ENCODE peak calls at places on chromosomes 6 and 20, in four cellular contexts. L, Q, E and I are unnamed samples. For H3K4me1, the result is how much of the 10 kb centered on the place peaks cover.

GRCh38 chr20:33611106-33611505 is 51.0 kb upstream of the C20orf144 start:
- DNase-seq in L (no peak), Q (no peak), E (no peak), I (no peak)

GRCh38 chr6:33577106-33577535 is 3.0 kb downstream of the BAK1 start:
- DNase-seq in L (no peak), Q (peak), E (no peak), I (peak)

GRCh38 chr6:113782641-113783040 is 74.5 kb upstream of the MARCKS start:
- DNase-seq in L (no peak), Q (no peak), E (no peak), I (no peak)

GRCh38 chr6:151196571-151196970 is 43.2 kb upstream of the AKAP12 start:
- DNase-seq in L (no peak), Q (peak), E (no peak), I (no peak)

GRCh38 chr6:122683996-122684651 is 73.9 kb downstream of the PKIB start:
- DNase-seq in L (no peak), Q (no peak), E (no peak), I (no peak)

GRCh38 chr20:45098096-45098773 is 2.7 kb downstream of the KCNS1 start:
- DNase-seq in L (no peak), Q (no peak), E (no peak), I (no peak)

GRCh38 chr20:63693079-63693974 is 3.1 kb upstream of the TNFRSF6B start:
- DNase-seq in L (no peak), Q (peak), E (no peak), I (no peak)

GRCh38 chr6:15296735-15297134 is 50.9 kb downstream of the JARID2 start:
- DNase-seq in L (no peak), Q (no peak), E (no peak), I (no peak)

GRCh38 chr6:69180361-69181067 is 545.4 kb downstream of the ADGRB3 start:
- DNase-seq in L (no peak), Q (no peak), E (no peak), I (no peak)

GRCh38 chr20:63161176-63161651 is 54.7 kb downstream of the YTHDF1 start:
- DNase-seq in L (no peak), Q (no peak), E (no peak), I (no peak)

GRCh38 chr6:53707108-53707897 is 41.7 kb upstream of the KLHL31 start:
- DNase-seq in L (no peak), Q (no peak), E (no peak), I (no peak)

GRCh38 chr6:155770856-155771255 is 315.2 kb upstream of the NOX3 start:
- DNase-seq in L (no peak), Q (no peak), E (no peak), I (no peak)

GRCh38 chr6:43493833-43494232 is 16.3 kb downstream of the LRRC73 start:
- DNase-seq in L (no peak), Q (no peak), E (no peak), I (no peak)

GRCh38 chr6:43494321-43494720 is 15.8 kb downstream of the LRRC73 start:
- DNase-seq in L (no peak), Q (no peak), E (no peak), I (no peak)

GRCh38 chr6:43493230-43493629 is 15.9 kb downstream of the TJAP1 start:
- DNase-seq in L (no peak), Q (no peak), E (no peak), I (no peak)

GRCh38 chr6:43491750-43492661 is 14.6 kb downstream of the TJAP1 start:
- DNase-seq in L (no peak), Q (no peak), E (no peak), I (no peak)

GRCh38 chr6:43492673-43493072 is 15.3 kb downstream of the TJAP1 start:
- DNase-seq in L (no peak), Q (no peak), E (no peak), I (no peak)
- H3K4me1 ChIP-seq in L (under half), Q (half or more), E (under half), I (under half)

GRCh38 chr6:17949168-17949567 is 38.3 kb downstream of the KIF13A start:
- DNase-seq in L (no peak), Q (no peak), E (no peak), I (no peak)

GRCh38 chr6:17948725-17949124 is 38.7 kb downstream of the KIF13A start:
- DNase-seq in L (no peak), Q (no peak), E (no peak), I (no peak)

GRCh38 chr6:17945111-17945510 is 42.3 kb downstream of the KIF13A start:
- DNase-seq in L (no peak), Q (no peak), E (no peak), I (no peak)

GRCh38 chr6:17941318-17941717 is 46.1 kb downstream of the KIF13A start:
- DNase-seq in L (no peak), Q (no peak), E (no peak), I (no peak)

DNA sequence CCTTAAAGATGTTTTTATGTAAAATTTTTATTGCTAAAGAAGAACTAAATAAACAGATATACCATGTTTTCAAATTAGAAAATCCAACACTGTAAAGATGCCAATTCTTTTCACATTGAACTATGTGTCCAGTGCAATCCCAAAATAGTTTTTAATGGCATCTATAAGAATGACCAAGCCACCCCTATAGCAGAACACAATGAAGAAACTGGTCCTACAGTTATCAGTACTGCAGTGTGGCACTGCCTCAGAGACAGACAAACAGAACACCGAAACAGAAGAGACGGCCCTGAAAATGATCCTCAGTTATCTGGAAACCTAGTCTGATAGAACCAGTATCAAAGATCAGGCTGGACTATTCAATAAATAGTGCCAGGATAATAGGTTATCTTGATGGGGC is 41.9 kb downstream of the KIF13A start:
- DNase-seq in L (no peak), Q (no peak), E (no peak), I (no peak)
- H3K27ac ChIP-seq in L (no peak), Q (no peak), E (no peak), I (no peak)

DNA sequence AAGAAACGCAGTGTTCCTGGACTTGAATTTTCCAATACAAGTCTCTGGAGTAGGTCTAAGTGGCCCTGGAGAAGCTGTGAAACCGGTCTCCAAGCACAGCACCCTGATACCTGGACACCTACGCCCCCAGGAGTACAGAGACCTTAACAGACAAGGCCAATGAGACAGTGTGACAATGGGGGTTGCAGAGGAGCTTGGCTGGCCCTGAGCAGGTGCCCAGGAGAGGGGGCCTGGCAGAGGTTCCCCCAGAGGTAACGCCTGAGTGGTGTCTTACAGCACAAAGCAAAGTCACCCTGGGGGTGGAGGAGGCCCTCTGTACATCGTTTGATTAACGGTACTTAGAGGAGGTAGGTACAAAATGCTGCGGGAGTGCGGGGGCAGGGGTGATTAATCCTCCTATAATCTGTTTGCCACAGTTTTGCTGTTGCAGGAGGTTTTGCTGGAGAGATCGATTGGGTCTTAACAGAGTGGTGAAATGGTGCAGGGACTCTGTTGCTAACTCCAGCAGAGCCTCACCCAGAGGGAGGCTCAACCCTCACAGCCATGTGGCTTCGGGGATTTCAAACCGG is 37.3 kb upstream of the APCDD1L start:
- DNase-seq in L (no peak), Q (no peak), E (no peak), I (no peak)
- H3K4me1 ChIP-seq in L (under half), Q (under half), E (under half), I (under half)

DNA sequence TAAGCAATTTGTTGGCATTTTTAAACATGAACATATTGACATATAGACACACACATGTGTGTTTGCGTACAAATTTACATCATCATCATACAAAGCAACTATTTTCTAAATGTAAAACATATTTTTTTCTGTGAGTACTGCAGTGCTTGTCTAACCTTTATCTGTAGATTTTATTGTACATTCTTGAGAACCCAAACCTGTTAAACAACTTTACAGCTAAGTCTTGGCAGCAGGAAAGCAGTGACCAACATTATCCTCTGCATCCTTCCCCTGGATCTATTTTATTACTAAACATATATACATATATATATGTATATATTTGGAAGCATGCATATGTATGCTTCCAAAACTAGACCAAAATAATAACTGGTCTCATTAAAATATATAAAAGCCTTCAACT is 10.4 kb upstream of the PLCB1 start:
- DNase-seq in L (no peak), Q (no peak), E (no peak), I (no peak)
- H3K27ac ChIP-seq in L (no peak), Q (no peak), E (no peak), I (no peak)

GRCh38 chr6:35280903-35281302 is 16.7 kb upstream of the DEF6 start:
- DNase-seq in L (no peak), Q (peak), E (no peak), I (no peak)

GRCh38 chr6:35287671-35288396 is 9.8 kb upstream of the DEF6 start:
- DNase-seq in L (no peak), Q (no peak), E (no peak), I (no peak)

GRCh38 chr6:35282472-35282871 is 15.1 kb upstream of the DEF6 start:
- DNase-seq in L (no peak), Q (no peak), E (no peak), I (no peak)

GRCh38 chr6:35278708-35279107 is 18.9 kb upstream of the DEF6 start:
- DNase-seq in L (no peak), Q (no peak), E (no peak), I (no peak)

GRCh38 chr6:35283361-35283760 is 14.3 kb upstream of the DEF6 start:
- DNase-seq in L (no peak), Q (no peak), E (no peak), I (no peak)
- H3K4me1 ChIP-seq in L (under half), Q (under half), E (under half), I (under half)

DNA sequence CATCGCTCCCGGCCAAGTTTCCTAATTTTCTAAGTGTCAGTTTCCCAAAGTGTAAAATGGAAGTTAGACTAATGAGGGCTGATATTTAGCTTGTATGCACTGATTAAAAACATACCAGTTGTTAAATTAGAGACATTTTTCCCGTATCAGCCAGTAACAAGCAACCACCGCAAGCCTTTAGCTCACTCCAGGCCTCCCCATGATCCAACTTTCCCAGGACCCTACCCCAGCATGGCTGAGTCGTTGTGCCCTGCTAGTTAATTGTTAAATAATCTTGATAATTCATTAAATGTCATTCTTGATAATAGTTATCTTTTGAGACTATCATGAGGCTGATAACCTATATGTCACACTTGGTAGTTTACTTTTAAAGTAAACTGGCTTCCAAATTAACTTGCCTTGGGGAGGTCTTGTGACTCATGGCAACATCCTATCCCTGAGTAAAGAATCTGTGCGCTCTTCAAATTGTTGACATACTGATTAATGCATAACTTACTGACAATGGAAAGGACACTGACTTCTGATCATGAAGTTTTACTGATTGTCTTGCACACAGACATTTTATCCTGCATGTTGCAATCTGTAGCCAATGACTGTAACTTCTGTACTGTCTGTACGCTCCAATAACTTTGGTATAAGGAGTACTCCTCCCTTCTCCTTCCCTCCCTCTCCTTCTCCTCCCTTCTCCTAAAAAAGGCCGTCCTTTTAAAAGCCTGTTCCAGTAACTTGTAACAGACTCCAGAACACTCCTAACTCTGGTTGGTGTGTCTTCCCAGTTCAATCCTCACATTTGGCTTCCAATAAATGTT is 6.3 kb upstream of the GTF3C6 start:
- DNase-seq in L (no peak), Q (no peak), E (no peak), I (no peak)
- H3K27ac ChIP-seq in L (no peak), Q (no peak), E (peak), I (no peak)

GRCh38 chr20:38091447-38092216 is 58.1 kb downstream of the RPRD1B start:
- DNase-seq in L (no peak), Q (no peak), E (no peak), I (no peak)

GRCh38 chr20:38094373-38094775 is 60.8 kb downstream of the RPRD1B start:
- DNase-seq in L (no peak), Q (no peak), E (no peak), I (peak)

GRCh38 chr20:38092260-38092857 is 58.8 kb downstream of the RPRD1B start:
- DNase-seq in L (no peak), Q (no peak), E (no peak), I (no peak)

GRCh38 chr20:38093641-38094077 is 60.1 kb downstream of the RPRD1B start:
- DNase-seq in L (no peak), Q (no peak), E (no peak), I (no peak)

DNA sequence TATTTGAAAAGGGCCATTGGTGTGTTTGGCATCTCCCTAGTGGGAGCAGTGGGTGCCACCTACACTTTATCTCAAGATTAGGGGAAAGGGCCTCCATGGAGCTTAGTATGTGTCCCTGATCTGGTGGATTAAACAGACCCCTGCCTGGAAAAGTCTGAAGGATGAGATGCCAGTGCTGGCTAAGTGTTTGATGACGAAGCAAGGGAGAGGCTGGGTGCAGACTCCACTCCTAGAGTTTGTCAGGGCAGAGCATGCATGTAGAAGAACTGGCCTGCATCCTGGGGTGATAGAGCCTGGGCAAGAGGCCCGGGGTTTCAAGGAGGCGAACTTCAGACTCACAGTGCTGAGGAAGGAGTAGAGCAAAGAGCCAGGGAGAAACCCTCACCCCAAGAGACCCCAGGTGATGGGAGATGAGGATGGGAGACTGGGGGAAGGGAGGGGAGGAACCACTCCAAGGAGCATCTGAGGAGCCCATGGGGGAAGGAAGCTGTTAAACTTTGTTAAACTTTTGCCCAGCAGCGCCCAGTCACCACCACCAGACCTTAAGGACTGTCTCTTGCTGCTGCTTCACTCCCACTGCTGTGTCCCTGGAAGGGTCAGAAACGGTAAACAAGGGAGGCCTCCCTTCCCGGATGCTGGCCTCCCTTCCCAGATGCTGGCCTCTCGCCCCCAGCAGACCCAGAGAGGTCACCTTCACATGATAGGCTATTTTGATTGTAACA is 61.6 kb downstream of the RPRD1B start:
- DNase-seq in L (no peak), Q (no peak), E (no peak), I (no peak)
- H3K4me1 ChIP-seq in L (under half), Q (under half), E (under half), I (under half)